ENCODE peak calls at places on chromosomes 7 and 10, in six cellular contexts. One of them, this sample, is unnamed.

GRCh38 chr7:40969641-40970040 is 733.2 kb downstream of the INHBA start:
- DNase-seq in HepG2: no peak
- DNase-seq in SK-N-SH: peak
- DNase-seq in A549: no peak
- DNase-seq in K562: no peak
- DNase-seq in GM12878: no peak
- DNase-seq in this sample: no peak

GRCh38 chr10:70494536-70494935 is 16.0 kb downstream of the PALD1 start:
- DNase-seq in HepG2: no peak
- DNase-seq in GM12878: no peak
- DNase-seq in K562: no peak
- DNase-seq in SK-N-SH: no peak
- DNase-seq in A549: no peak
- DNase-seq in this sample: no peak

GRCh38 chr10:49115015-49115795 is at the start of gene VSTM4:
- DNase-seq in A549: no peak
- DNase-seq in K562: peak
- DNase-seq in HepG2: no peak
- DNase-seq in SK-N-SH: peak
- DNase-seq in GM12878: no peak
- DNase-seq in this sample: peak

GRCh38 chr10:6247041-6247712 is 44.4 kb downstream of the PFKFB3 start:
- DNase-seq in GM12878: no peak
- DNase-seq in K562: no peak
- DNase-seq in A549: no peak
- DNase-seq in HepG2: no peak
- DNase-seq in SK-N-SH: no peak
- DNase-seq in this sample: no peak

GRCh38 chr7:115940462-115941060 is 90.0 kb downstream of the TFEC start:
- DNase-seq in K562: no peak
- DNase-seq in A549: no peak
- DNase-seq in HepG2: no peak
- DNase-seq in GM12878: no peak
- DNase-seq in SK-N-SH: no peak
- DNase-seq in this sample: no peak

GRCh38 chr10:33152146-33152545 is 182.3 kb downstream of the NRP1 start:
- DNase-seq in SK-N-SH: no peak
- DNase-seq in GM12878: no peak
- DNase-seq in HepG2: no peak
- DNase-seq in K562: no peak
- DNase-seq in A549: no peak
- DNase-seq in this sample: no peak

GRCh38 chr10:69377191-69377590 is 39.5 kb downstream of the TACR2 start:
- DNase-seq in K562: no peak
- DNase-seq in SK-N-SH: no peak
- DNase-seq in GM12878: no peak
- DNase-seq in HepG2: no peak
- DNase-seq in A549: no peak
- DNase-seq in this sample: no peak

GRCh38 chr10:84267503-84268126 is 22.8 kb downstream of the RGR start:
- DNase-seq in HepG2: peak
- DNase-seq in A549: peak
- DNase-seq in K562: peak
- DNase-seq in GM12878: no peak
- DNase-seq in SK-N-SH: no peak
- DNase-seq in this sample: peak

GRCh38 chr7:82131224-82131623 is 312.4 kb downstream of the CACNA2D1 start:
- DNase-seq in A549: no peak
- DNase-seq in K562: no peak
- DNase-seq in HepG2: no peak
- DNase-seq in SK-N-SH: no peak
- DNase-seq in GM12878: no peak
- DNase-seq in this sample: peak

GRCh38 chr10:77582710-77583115 is 54.9 kb downstream of the KCNMA1 start:
- DNase-seq in A549: peak
- DNase-seq in SK-N-SH: no peak
- DNase-seq in K562: peak
- DNase-seq in GM12878: no peak
- DNase-seq in HepG2: no peak
- DNase-seq in this sample: peak

GRCh38 chr10:74145133-74145532 is 5.5 kb downstream of the AP3M1 start:
- DNase-seq in SK-N-SH: no peak
- DNase-seq in A549: no peak
- DNase-seq in HepG2: no peak
- DNase-seq in K562: no peak
- DNase-seq in GM12878: no peak
- DNase-seq in this sample: peak

GRCh38 chr10:60536529-60537114 is 146.9 kb upstream of the ANK3 start:
- DNase-seq in GM12878: no peak
- DNase-seq in K562: no peak
- DNase-seq in HepG2: no peak
- DNase-seq in SK-N-SH: no peak
- DNase-seq in A549: no peak
- DNase-seq in this sample: peak

GRCh38 chr7:47427046-47427643 is 154.8 kb downstream of the TNS3 start:
- DNase-seq in A549: no peak
- DNase-seq in SK-N-SH: no peak
- DNase-seq in K562: no peak
- DNase-seq in HepG2: no peak
- DNase-seq in GM12878: no peak
- DNase-seq in this sample: no peak

GRCh38 chr7:17849504-17849903 is 90.8 kb downstream of the SNX13 start:
- DNase-seq in A549: no peak
- DNase-seq in HepG2: peak
- DNase-seq in SK-N-SH: no peak
- DNase-seq in GM12878: no peak
- DNase-seq in K562: no peak
- DNase-seq in this sample: peak

GRCh38 chr10:3524086-3524960 is 260.7 kb downstream of the KLF6 start:
- DNase-seq in GM12878: no peak
- DNase-seq in HepG2: no peak
- DNase-seq in A549: no peak
- DNase-seq in SK-N-SH: no peak
- DNase-seq in K562: no peak
- DNase-seq in this sample: no peak

GRCh38 chr7:18257711-18258110 is 230.1 kb upstream of the PRPS1L1 start:
- DNase-seq in GM12878: no peak
- DNase-seq in SK-N-SH: no peak
- DNase-seq in K562: no peak
- DNase-seq in A549: no peak
- DNase-seq in HepG2: no peak
- DNase-seq in this sample: peak

GRCh38 chr7:101165075-101165957 is at the start of gene VGF:
- DNase-seq in A549: peak
- DNase-seq in SK-N-SH: peak
- DNase-seq in K562: peak
- DNase-seq in GM12878: no peak
- DNase-seq in HepG2: peak
- DNase-seq in this sample: peak

GRCh38 chr7:30894866-30895408 is 16.7 kb upstream of the AQP1 start:
- DNase-seq in A549: no peak
- DNase-seq in SK-N-SH: no peak
- DNase-seq in GM12878: no peak
- DNase-seq in K562: no peak
- DNase-seq in HepG2: no peak
- DNase-seq in this sample: no peak

GRCh38 chr7:100435401-100436304 is 644 bp downstream of the PPP1R35 start:
- DNase-seq in A549: no peak
- DNase-seq in K562: peak
- DNase-seq in HepG2: no peak
- DNase-seq in SK-N-SH: peak
- DNase-seq in GM12878: no peak
- DNase-seq in this sample: no peak

GRCh38 chr10:112435013-112435619 is 11.6 kb downstream of the ZDHHC6 start:
- DNase-seq in GM12878: no peak
- DNase-seq in A549: peak
- DNase-seq in SK-N-SH: no peak
- DNase-seq in HepG2: peak
- DNase-seq in K562: peak
- DNase-seq in this sample: peak

GRCh38 chr10:26689394-26689793 is 8.1 kb upstream of the PDSS1 start:
- DNase-seq in K562: no peak
- DNase-seq in A549: no peak
- DNase-seq in SK-N-SH: no peak
- DNase-seq in GM12878: no peak
- DNase-seq in HepG2: no peak
- DNase-seq in this sample: no peak

GRCh38 chr7:134637934-134638719 is 8.5 kb upstream of the BPGM start:
- DNase-seq in SK-N-SH: no peak
- DNase-seq in A549: no peak
- DNase-seq in K562: peak
- DNase-seq in HepG2: no peak
- DNase-seq in GM12878: no peak
- DNase-seq in this sample: peak

GRCh38 chr7:23347682-23348180 is 48.6 kb downstream of the MALSU1 start:
- DNase-seq in K562: peak
- DNase-seq in HepG2: no peak
- DNase-seq in SK-N-SH: no peak
- DNase-seq in GM12878: no peak
- DNase-seq in A549: peak
- DNase-seq in this sample: peak

DNA sequence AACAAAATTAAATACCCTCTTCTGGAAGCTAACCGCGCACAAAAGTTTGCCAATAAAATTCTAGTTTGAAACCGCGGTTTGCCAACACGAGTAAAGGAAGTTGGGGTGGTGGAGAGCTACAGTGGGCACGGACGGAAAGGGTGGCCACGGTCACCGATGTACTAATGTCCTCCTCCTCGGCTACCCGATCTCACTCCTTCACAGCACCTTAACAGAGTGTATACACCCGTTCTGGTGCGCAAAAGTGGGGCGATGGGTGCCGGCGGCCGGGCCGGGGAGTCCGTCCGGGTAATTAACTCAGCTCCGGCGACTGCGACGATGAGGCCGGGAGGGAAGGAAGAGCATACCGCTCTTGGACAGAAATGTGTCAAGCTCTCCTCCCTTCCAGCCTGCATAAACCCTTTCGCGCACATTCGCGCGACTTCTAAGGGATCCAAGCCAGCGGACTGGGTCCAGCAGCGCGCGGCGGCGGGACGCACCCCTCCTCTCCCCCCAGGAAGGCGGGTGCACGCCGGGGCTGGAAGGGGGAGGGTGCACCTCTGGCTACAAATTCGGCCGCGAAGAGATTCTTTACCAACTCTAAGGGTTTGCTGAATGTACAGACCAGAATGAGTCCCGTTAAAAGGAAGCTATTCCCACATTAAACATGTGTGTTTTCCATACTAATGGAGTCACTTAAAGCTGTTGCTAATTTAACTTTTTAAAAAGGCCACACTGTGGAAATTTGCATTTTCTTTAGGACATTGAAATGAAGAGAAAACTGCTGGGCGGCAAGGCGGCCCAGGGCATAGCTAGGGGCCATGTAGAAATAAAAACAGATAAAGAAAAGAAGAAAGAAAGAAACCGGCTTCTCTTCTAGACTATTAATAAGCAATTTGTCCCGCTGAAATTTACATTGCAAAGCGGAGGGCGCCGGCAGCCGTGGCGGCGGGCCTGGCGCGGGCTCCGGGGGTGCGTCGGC is 6.6 kb upstream of the EBF3 start:
- DNase-seq in K562: no peak
- DNase-seq in SK-N-SH: peak
- DNase-seq in GM12878: no peak
- DNase-seq in A549: no peak
- DNase-seq in HepG2: no peak
- DNase-seq in this sample: no peak
- TF ChIP-seq USF2 in K562: no peak
- TF ChIP-seq USF2 in SK-N-SH: no peak
- TF ChIP-seq USF2 in GM12878: no peak
- TF ChIP-seq USF2 in A549: no peak
- TF ChIP-seq USF2 in HepG2: no peak
- TF ChIP-seq USF2 in this sample: no peak

DNA sequence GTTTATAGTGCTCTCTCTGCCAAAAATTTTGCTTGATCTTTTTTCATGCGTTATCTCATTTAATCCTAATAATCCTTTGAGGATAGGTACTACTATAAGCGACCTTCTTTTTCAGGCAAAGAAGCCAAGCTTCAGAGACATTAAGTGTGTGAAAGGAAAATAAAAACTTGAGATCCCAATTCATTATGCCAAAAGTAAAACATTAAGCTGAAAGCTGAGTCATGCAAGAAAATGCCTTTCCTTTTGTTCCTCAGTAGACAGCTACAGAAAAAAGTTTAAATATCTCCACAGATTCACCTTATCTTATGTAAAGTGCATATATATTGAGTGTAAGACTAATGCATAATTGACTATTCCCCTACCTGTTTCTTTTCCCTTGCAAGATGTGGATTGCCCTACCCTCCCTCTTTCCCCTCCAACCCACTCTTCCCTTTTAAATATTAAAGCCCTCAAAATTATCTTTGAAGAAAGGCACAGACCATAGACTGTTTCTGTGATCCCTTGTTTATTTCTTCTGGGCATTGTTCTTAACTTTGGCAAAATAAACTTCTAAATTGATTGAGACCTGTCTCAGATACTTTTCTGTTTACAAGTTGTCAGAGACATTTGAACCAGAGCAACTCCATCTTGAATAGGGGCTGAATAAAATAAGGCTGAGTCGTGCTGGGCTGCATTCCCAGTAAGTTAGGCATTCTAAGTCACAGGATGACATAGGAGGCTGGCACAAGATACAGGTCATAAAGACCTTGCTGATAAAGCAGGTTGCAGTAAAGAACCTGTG is 1139.9 kb upstream of the LRRN3 start:
- DNase-seq in A549: no peak
- DNase-seq in SK-N-SH: no peak
- DNase-seq in K562: no peak
- DNase-seq in HepG2: no peak
- DNase-seq in GM12878: no peak
- DNase-seq in this sample: no peak
- TF ChIP-seq SMC3 in A549: no peak
- TF ChIP-seq SMC3 in SK-N-SH: no peak
- TF ChIP-seq SMC3 in K562: no peak
- TF ChIP-seq SMC3 in HepG2: no peak
- TF ChIP-seq SMC3 in GM12878: no peak
- TF ChIP-seq SMC3 in this sample: no peak

GRCh38 chr10:62637249-62638061 is 167.1 kb upstream of the ADO start:
- DNase-seq in A549: no peak
- DNase-seq in GM12878: peak
- DNase-seq in K562: no peak
- DNase-seq in HepG2: peak
- DNase-seq in SK-N-SH: no peak
- DNase-seq in this sample: peak
- TF ChIP-seq USF2 in A549: no peak
- TF ChIP-seq USF2 in GM12878: no peak
- TF ChIP-seq USF2 in K562: no peak
- TF ChIP-seq USF2 in HepG2: no peak
- TF ChIP-seq USF2 in SK-N-SH: no peak
- TF ChIP-seq USF2 in this sample: no peak

DNA sequence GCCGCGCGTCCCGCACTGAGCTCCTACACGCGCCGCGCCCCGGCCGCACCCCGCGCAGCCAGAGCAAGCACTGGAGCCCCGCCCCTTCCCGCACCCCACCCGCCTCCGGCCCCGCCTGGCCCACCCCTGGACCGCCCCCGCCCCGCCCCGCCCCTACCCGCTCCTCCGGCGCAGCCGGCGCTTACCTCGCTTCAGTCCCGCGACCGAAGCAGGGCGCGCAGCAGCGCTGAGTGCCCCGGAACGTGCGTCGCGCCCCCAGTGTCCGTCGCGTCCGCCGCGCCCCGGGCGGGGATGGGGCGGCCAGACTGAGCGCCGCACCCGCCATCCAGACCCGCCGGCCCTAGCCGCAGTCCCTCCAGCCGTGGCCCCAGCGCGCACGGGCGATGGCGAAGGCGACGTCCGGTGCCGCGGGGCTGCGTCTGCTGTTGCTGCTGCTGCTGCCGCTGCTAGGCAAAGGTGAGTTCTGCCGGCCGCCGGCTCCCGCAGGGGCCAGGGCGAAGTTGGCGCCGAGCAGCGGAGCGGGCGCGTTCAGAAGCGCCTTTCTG is at the start of gene RET:
- DNase-seq in SK-N-SH: peak
- DNase-seq in K562: peak
- DNase-seq in A549: peak
- DNase-seq in GM12878: no peak
- DNase-seq in HepG2: no peak
- DNase-seq in this sample: no peak
- TF ChIP-seq SMC3 in SK-N-SH: no peak
- TF ChIP-seq SMC3 in K562: no peak
- TF ChIP-seq SMC3 in A549: no peak
- TF ChIP-seq SMC3 in GM12878: no peak
- TF ChIP-seq SMC3 in HepG2: no peak
- TF ChIP-seq SMC3 in this sample: no peak

This sample was measured in IMR-90.